ENCODE peak calls at places on chromosomes 6 and 20, in seven cellular contexts. M is A549, K is H1, Z is HepG2, E is HCT116, S is SK-N-SH, I is K562. P is an unnamed sample.

GRCh38 chr6:148648754-148649453 is 97.9 kb upstream of the UST start:
- DNase-seq in K (no peak), M (no peak), E (no peak), Z (no peak), S (no peak), I (no peak), P (no peak)

GRCh38 chr6:100347901-100348550 is 116.7 kb downstream of the SIM1 start:
- DNase-seq in M (no peak), S (no peak), K (no peak), E (no peak), Z (no peak), I (no peak), P (no peak)

GRCh38 chr20:4261333-4262284 is 246.3 kb upstream of the RNF24 start:
- DNase-seq in S (no peak), M (no peak), E (no peak), Z (no peak), I (no peak), K (no peak), P (no peak)

GRCh38 chr6:7176208-7176607 is 68.4 kb downstream of the RREB1 start:
- DNase-seq in I (no peak), E (no peak), K (no peak), M (no peak), S (peak; percentile 30), Z (no peak), P (no peak)

GRCh38 chr6:142014515-142014914 is 118.2 kb upstream of the GJE1 start:
- DNase-seq in E (peak; percentile 79), K (no peak), I (no peak), S (no peak), Z (no peak), M (peak; percentile 72), P (peak; percentile 79)

GRCh38 chr20:42483694-42484303 is 705.9 kb downstream of the PTPRT start:
- DNase-seq in Z (peak; percentile 32), I (peak; percentile 56), E (no peak), S (peak; percentile 20), K (peak; percentile 87), M (peak; percentile 30), P (no peak)

GRCh38 chr6:84166395-84166794 is 61.0 kb downstream of the CEP162 start:
- DNase-seq in E (no peak), I (no peak), S (no peak), K (no peak), M (no peak), Z (no peak), P (no peak)

GRCh38 chr6:20439558-20439957 is 37.9 kb downstream of the E2F3 start:
- DNase-seq in K (no peak), S (no peak), M (no peak), I (no peak), Z (no peak), E (no peak), P (no peak)

GRCh38 chr6:73538116-73538779 is 17.4 kb upstream of the EEF1A1 start:
- DNase-seq in S (no peak), I (no peak), K (no peak), M (no peak), E (no peak), Z (no peak), P (no peak)

GRCh38 chr20:42093542-42094440 is 475.6 kb upstream of the CHD6 start:
- DNase-seq in K (no peak), E (no peak), Z (no peak), M (no peak), I (no peak), S (no peak), P (no peak)

GRCh38 chr20:1341561-1342265 is 12.8 kb upstream of the SDCBP2 start:
- DNase-seq in K (peak; percentile 30), S (no peak), E (no peak), I (no peak), Z (no peak), M (no peak), P (peak; percentile 66)

GRCh38 chr6:125789167-125789566 is 1.6 kb upstream of the NCOA7 start:
- DNase-seq in S (no peak), M (no peak), Z (no peak), E (no peak), K (no peak), I (peak; percentile 37), P (no peak)

GRCh38 chr6:106360410-106360988 is at the start of gene CRYBG1:
- DNase-seq in M (peak; percentile 38), Z (peak; percentile 27), E (peak; percentile 75), S (peak; percentile 92), I (peak; percentile 84), K (peak; percentile 99), P (peak; percentile 23)

GRCh38 chr6:162726997-162727346 is 594 bp downstream of the PRKN start:
- DNase-seq in I (no peak), M (no peak), Z (no peak), E (no peak), K (no peak), S (no peak), P (no peak)

GRCh38 chr6:167005350-167006159 is 6.4 kb downstream of the CEP43 start:
- DNase-seq in Z (no peak), K (no peak), M (no peak), I (peak; percentile 37), S (peak; percentile 59), E (no peak), P (no peak)

GRCh38 chr6:68876792-68877493 is 241.9 kb downstream of the ADGRB3 start:
- DNase-seq in M (peak; percentile 13), I (peak; percentile 15), K (no peak), S (no peak), Z (peak; percentile 3), E (no peak), P (no peak)

GRCh38 chr20:54772931-54773642 is 297.7 kb downstream of the DOK5 start:
- DNase-seq in I (no peak), S (no peak), M (no peak), K (no peak), E (no peak), Z (no peak), P (no peak)

GRCh38 chr20:14622796-14623195 is 285.4 kb upstream of the FLRT3 start:
- DNase-seq in E (peak; percentile 15), K (no peak), Z (peak; percentile 27), I (no peak), M (peak; percentile 77), S (no peak), P (no peak)

GRCh38 chr6:157066781-157067491 is 256.4 kb downstream of the TMEM242 start:
- DNase-seq in I (no peak), E (no peak), K (no peak), S (no peak), M (no peak), Z (peak; percentile 35), P (peak; percentile 38)

GRCh38 chr20:1477896-1478490 is 11.3 kb upstream of the NSFL1C start:
- DNase-seq in E (no peak), S (no peak), I (no peak), K (no peak), Z (no peak), M (no peak), P (no peak)

GRCh38 chr6:32622545-32623401 is 14.4 kb upstream of the HLA-DQA1 start:
- DNase-seq in Z (peak; percentile 28), E (no peak), I (no peak), S (peak; percentile 2), K (no peak), M (no peak), P (no peak)

GRCh38 chr20:59235226-59235625 is 65.2 kb upstream of the EDN3 start:
- DNase-seq in I (no peak), M (no peak), K (no peak), E (no peak), Z (no peak), S (no peak), P (no peak)

GRCh38 chr6:107601406-107601805 is 111.5 kb downstream of the SOBP start:
- DNase-seq in M (no peak), Z (no peak), K (no peak), I (no peak), S (no peak), E (no peak), P (no peak)

GRCh38 chr20:3745686-3746173 is 13.2 kb downstream of the HSPA12B start:
- DNase-seq in Z (no peak), E (no peak), S (no peak), K (peak; percentile 63), I (no peak), M (no peak), P (no peak)

GRCh38 chr20:16392346-16392745 is 180.9 kb downstream of the KIF16B start:
- DNase-seq in S (no peak), Z (no peak), I (no peak), E (no peak), M (no peak), K (no peak), P (no peak)

DNA sequence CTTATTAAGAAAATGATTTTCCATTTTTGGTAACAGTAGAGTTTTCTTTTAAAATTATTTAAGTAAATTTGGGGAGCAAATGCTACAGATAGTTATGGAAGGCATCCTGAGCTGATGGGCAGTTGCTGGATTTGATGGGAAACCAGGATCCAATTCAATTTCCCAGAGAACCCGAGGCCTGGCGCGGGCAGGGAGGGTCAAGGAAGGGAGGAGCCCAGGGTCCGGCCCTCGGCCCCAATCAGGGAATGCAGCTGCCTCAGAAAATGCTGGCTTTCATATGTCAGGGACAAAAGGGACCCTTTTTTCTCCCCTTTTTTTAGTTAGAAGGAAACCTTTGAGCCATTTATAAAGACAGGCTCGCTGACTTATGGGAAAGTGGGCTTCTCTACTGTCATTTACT is 42.1 kb downstream of the CTCFL start:
- DNase-seq in S (no peak), Z (no peak), M (no peak), K (no peak), I (no peak), E (no peak), P (no peak)
- H3K4me1 ChIP-seq in S (no peaks in the 10 kb centered on the region), Z (peaks cover 8% of the 10 kb centered on the region), M (no peaks in the 10 kb centered on the region), K (peaks cover 9% of the 10 kb centered on the region), I (peaks cover 13% of the 10 kb centered on the region), E (no peaks in the 10 kb centered on the region), P (no peaks in the 10 kb centered on the region)

GRCh38 chr20:32522775-32523612 is 62.1 kb downstream of the NOL4L start:
- DNase-seq in S (peak; percentile 31), M (no peak), I (no peak), K (no peak), E (no peak), Z (peak; percentile 89), P (no peak)
- H3K27ac ChIP-seq in S (no peak overlapping the region), M (no peak overlapping the region), I (no peak overlapping the region), K (no peak overlapping the region), E (no peak overlapping the region), Z (peak overlapping the region; percentile 48), P (no peak overlapping the region)

GRCh38 chr6:154466971-154467679 is 43.4 kb downstream of the CNKSR3 start:
- DNase-seq in Z (no peak), M (no peak), S (no peak), E (no peak), K (no peak), I (no peak), P (no peak)
- TF ChIP-seq MAX in Z (no peak), M (no peak), S (no peak), E (no peak), K (no peak), I (no peak), P (no peak)

GRCh38 chr6:139295906-139296305 is 4.1 kb upstream of the TXLNB start:
- DNase-seq in M (no peak), I (no peak), Z (no peak), K (no peak), E (no peak), S (no peak), P (no peak)

GRCh38 chr6:139289233-139289632 is 2.6 kb downstream of the TXLNB start:
- DNase-seq in M (no peak), S (no peak), Z (no peak), K (no peak), I (no peak), E (no peak), P (no peak)

GRCh38 chr6:139290787-139291294 is 957 bp downstream of the TXLNB start:
- DNase-seq in M (no peak), E (no peak), Z (no peak), I (no peak), S (no peak), K (no peak), P (peak; percentile 79)

GRCh38 chr6:139288496-139289040 is 3.2 kb downstream of the TXLNB start:
- DNase-seq in M (no peak), S (no peak), I (no peak), K (no peak), E (no peak), Z (no peak), P (no peak)

GRCh38 chr6:139291813-139292619 is at the start of gene TXLNB:
- DNase-seq in M (no peak), I (no peak), S (no peak), E (peak; percentile 6), K (no peak), Z (no peak), P (peak; percentile 65)
- H3K4me1 ChIP-seq in M (no peaks in the 10 kb centered on the region), I (no peaks in the 10 kb centered on the region), S (no peaks in the 10 kb centered on the region), E (peaks cover 12% of the 10 kb centered on the region), K (peaks cover 2% of the 10 kb centered on the region), Z (no peaks in the 10 kb centered on the region), P (peaks cover 15% of the 10 kb centered on the region)

P was measured in endothelial cell of umbilical vein.